ENCODE peak calls at places on chromosomes 13 and 19, in eight cellular contexts. One of them, this sample, is unnamed.

GRCh38 chr13:113860579-113861432 is 3.1 kb downstream of the GAS6 start:
- DNase-seq in CD4-positive, alpha-beta memory T cell: no peak
- DNase-seq in GM23338: peak
- DNase-seq in H1: peak
- DNase-seq in astrocyte: no peak
- DNase-seq in GM12878: no peak
- DNase-seq in mesendoderm: peak
- DNase-seq in SJSA1: peak
- DNase-seq in this sample: peak

GRCh38 chr13:90594694-90595093 is 752.8 kb upstream of the MIR17HG start:
- DNase-seq in H1: no peak
- DNase-seq in CD4-positive, alpha-beta memory T cell: no peak
- DNase-seq in GM23338: no peak
- DNase-seq in astrocyte: peak
- DNase-seq in SJSA1: no peak
- DNase-seq in mesendoderm: peak
- DNase-seq in GM12878: no peak
- DNase-seq in this sample: no peak

GRCh38 chr19:48760514-48761221 is 5.3 kb downstream of the FGF21 start:
- DNase-seq in GM12878: no peak
- DNase-seq in CD4-positive, alpha-beta memory T cell: no peak
- DNase-seq in mesendoderm: no peak
- DNase-seq in GM23338: no peak
- DNase-seq in SJSA1: no peak
- DNase-seq in astrocyte: no peak
- DNase-seq in H1: no peak
- DNase-seq in this sample: no peak

GRCh38 chr13:42633495-42633894 is 59.5 kb downstream of the TNFSF11 start:
- DNase-seq in mesendoderm: no peak
- DNase-seq in astrocyte: no peak
- DNase-seq in GM12878: no peak
- DNase-seq in GM23338: no peak
- DNase-seq in SJSA1: peak
- DNase-seq in CD4-positive, alpha-beta memory T cell: no peak
- DNase-seq in H1: no peak
- DNase-seq in this sample: no peak

GRCh38 chr13:54912367-54912766 is 1883.8 kb downstream of the OLFM4 start:
- DNase-seq in SJSA1: no peak
- DNase-seq in CD4-positive, alpha-beta memory T cell: no peak
- DNase-seq in H1: no peak
- DNase-seq in GM23338: no peak
- DNase-seq in mesendoderm: no peak
- DNase-seq in GM12878: no peak
- DNase-seq in astrocyte: no peak
- DNase-seq in this sample: no peak

GRCh38 chr19:21604941-21605548 is 99.6 kb downstream of the ZNF429 start:
- DNase-seq in GM23338: no peak
- DNase-seq in astrocyte: peak
- DNase-seq in H1: no peak
- DNase-seq in mesendoderm: no peak
- DNase-seq in GM12878: no peak
- DNase-seq in SJSA1: no peak
- DNase-seq in CD4-positive, alpha-beta memory T cell: no peak
- DNase-seq in this sample: no peak

GRCh38 chr19:11088508-11089253 is 582 bp upstream of the LDLR start:
- DNase-seq in H1: no peak
- DNase-seq in SJSA1: no peak
- DNase-seq in GM12878: no peak
- DNase-seq in mesendoderm: no peak
- DNase-seq in GM23338: no peak
- DNase-seq in CD4-positive, alpha-beta memory T cell: no peak
- DNase-seq in astrocyte: no peak
- DNase-seq in this sample: no peak

GRCh38 chr13:110474713-110475112 is 86.8 kb downstream of the RAB20 start:
- DNase-seq in astrocyte: no peak
- DNase-seq in GM23338: no peak
- DNase-seq in CD4-positive, alpha-beta memory T cell: no peak
- DNase-seq in mesendoderm: no peak
- DNase-seq in H1: no peak
- DNase-seq in GM12878: no peak
- DNase-seq in SJSA1: no peak
- DNase-seq in this sample: no peak

GRCh38 chr19:53507523-53508442 is 30.2 kb upstream of the ZNF331 start:
- DNase-seq in H1: no peak
- DNase-seq in astrocyte: no peak
- DNase-seq in GM23338: no peak
- DNase-seq in mesendoderm: no peak
- DNase-seq in SJSA1: no peak
- DNase-seq in CD4-positive, alpha-beta memory T cell: no peak
- DNase-seq in GM12878: no peak
- DNase-seq in this sample: no peak

GRCh38 chr19:13953021-13953531 is 767 bp downstream of the DCAF15 start:
- DNase-seq in SJSA1: peak
- DNase-seq in GM12878: no peak
- DNase-seq in GM23338: peak
- DNase-seq in H1: no peak
- DNase-seq in CD4-positive, alpha-beta memory T cell: no peak
- DNase-seq in astrocyte: no peak
- DNase-seq in mesendoderm: peak
- DNase-seq in this sample: peak

GRCh38 chr13:113407531-113408393 is 43.8 kb upstream of the GRTP1 start:
- DNase-seq in GM12878: no peak
- DNase-seq in astrocyte: no peak
- DNase-seq in GM23338: no peak
- DNase-seq in H1: no peak
- DNase-seq in SJSA1: peak
- DNase-seq in CD4-positive, alpha-beta memory T cell: no peak
- DNase-seq in mesendoderm: no peak
- DNase-seq in this sample: peak

GRCh38 chr19:13097331-13098258 is 5.1 kb downstream of the LYL1 start:
- DNase-seq in GM23338: peak
- DNase-seq in GM12878: no peak
- DNase-seq in SJSA1: no peak
- DNase-seq in mesendoderm: no peak
- DNase-seq in H1: peak
- DNase-seq in CD4-positive, alpha-beta memory T cell: no peak
- DNase-seq in astrocyte: no peak
- DNase-seq in this sample: no peak

GRCh38 chr19:12947702-12948596 is 2.3 kb downstream of the RAD23A start:
- DNase-seq in CD4-positive, alpha-beta memory T cell: no peak
- DNase-seq in GM12878: no peak
- DNase-seq in SJSA1: no peak
- DNase-seq in H1: no peak
- DNase-seq in astrocyte: no peak
- DNase-seq in GM23338: no peak
- DNase-seq in mesendoderm: no peak
- DNase-seq in this sample: no peak

GRCh38 chr19:49395581-49396407 is 7.7 kb downstream of the KASH5 start:
- DNase-seq in GM23338: no peak
- DNase-seq in H1: no peak
- DNase-seq in mesendoderm: no peak
- DNase-seq in GM12878: no peak
- DNase-seq in SJSA1: no peak
- DNase-seq in astrocyte: no peak
- DNase-seq in CD4-positive, alpha-beta memory T cell: no peak
- DNase-seq in this sample: no peak

GRCh38 chr13:111421216-111421615 is 100.8 kb downstream of the TEX29 start:
- DNase-seq in H1: no peak
- DNase-seq in SJSA1: no peak
- DNase-seq in mesendoderm: no peak
- DNase-seq in CD4-positive, alpha-beta memory T cell: no peak
- DNase-seq in GM23338: no peak
- DNase-seq in GM12878: no peak
- DNase-seq in astrocyte: no peak
- DNase-seq in this sample: peak

GRCh38 chr19:34881982-34882381 is 44.7 kb upstream of the ZNF30 start:
- DNase-seq in CD4-positive, alpha-beta memory T cell: no peak
- DNase-seq in GM12878: no peak
- DNase-seq in H1: no peak
- DNase-seq in mesendoderm: no peak
- DNase-seq in astrocyte: no peak
- DNase-seq in GM23338: no peak
- DNase-seq in SJSA1: no peak
- DNase-seq in this sample: no peak

DNA sequence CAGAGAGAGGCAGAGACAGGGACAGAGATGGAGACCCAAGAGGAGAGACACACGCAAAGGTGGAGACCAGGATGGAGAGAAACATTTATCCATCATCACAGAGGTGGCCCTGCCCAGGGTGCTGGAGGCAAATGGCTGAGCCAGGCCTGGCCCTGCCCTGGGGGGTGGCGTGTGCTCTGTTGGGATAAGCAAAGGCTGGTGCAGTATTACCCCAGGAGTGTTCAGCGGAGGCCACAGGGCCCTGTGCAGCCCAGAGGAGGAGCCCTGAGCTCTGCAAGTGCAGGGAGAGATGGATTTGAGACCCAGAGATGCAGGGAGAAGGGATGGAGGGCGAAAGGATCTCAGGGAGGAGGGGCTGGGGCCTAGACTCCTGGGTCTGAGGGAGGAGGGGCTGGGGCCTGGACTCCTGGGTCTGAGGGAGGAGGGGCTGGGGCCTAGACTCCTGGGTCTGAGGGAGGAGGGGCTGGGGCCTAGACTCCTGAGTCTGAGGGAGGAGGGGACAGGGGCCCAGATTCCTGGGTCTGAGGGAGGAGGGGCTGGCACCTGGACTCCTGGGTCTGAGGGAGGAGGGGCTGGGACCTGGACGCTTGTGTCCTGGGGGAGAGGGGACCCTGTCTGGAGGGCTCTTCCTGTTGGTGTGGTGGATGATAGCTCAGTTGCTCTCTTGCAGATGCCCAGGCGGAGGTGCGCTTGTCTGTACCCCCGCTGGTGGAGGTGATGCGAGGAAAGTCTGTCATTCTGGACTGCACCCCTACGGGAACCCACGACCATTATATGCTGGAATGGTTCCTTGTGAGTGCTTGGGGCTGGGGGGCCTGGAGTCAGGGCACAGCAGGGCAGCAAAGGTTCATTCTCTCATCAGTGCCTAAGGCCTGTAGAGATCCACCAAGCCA is 1.9 kb downstream of the BCAM start:
- DNase-seq in mesendoderm: no peak
- DNase-seq in GM23338: no peak
- DNase-seq in astrocyte: no peak
- DNase-seq in H1: no peak
- DNase-seq in CD4-positive, alpha-beta memory T cell: no peak
- DNase-seq in GM12878: no peak
- DNase-seq in SJSA1: no peak
- DNase-seq in this sample: no peak
- H3K4me3 ChIP-seq in mesendoderm: no peak
- H3K4me3 ChIP-seq in GM23338: peak
- H3K4me3 ChIP-seq in astrocyte: no peak
- H3K4me3 ChIP-seq in H1: no peak
- H3K4me3 ChIP-seq in CD4-positive, alpha-beta memory T cell: no peak
- H3K4me3 ChIP-seq in GM12878: no peak
- H3K4me3 ChIP-seq in SJSA1: no peak
- H3K4me3 ChIP-seq in this sample: no peak

DNA sequence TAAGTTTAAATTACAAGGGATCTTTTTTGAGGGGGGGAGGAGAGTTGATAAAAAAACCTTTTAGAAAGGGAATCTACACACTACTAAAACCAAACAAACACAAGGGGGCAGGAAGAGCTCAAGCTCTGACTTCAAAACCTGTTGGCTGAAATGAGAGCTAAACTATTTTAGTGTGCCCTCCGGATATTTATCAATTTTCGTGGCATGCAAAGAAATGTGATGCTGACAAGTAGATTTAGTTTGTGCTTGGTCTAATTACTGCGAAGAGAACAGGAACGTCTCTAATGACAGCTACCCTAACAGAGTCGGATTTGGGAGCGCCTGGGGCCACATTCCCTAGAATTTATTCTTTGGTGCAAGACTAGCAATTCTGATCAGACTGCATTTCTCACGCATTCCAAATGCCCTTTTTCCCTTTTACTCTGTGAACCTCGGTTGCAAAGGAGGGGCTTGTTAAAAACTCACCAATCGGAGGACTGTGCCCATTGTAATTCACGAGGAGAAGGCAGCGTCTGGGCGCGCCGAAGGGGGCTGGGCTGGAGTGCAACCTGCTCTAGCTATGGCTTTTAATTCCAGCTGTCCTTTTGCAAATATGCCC is 804 bp upstream of the FREM2 start:
- DNase-seq in SJSA1: no peak
- DNase-seq in CD4-positive, alpha-beta memory T cell: no peak
- DNase-seq in GM23338: peak
- DNase-seq in mesendoderm: peak
- DNase-seq in GM12878: no peak
- DNase-seq in astrocyte: peak
- DNase-seq in H1: no peak
- DNase-seq in this sample: peak
- H3K4me3 ChIP-seq in SJSA1: no peak
- H3K4me3 ChIP-seq in CD4-positive, alpha-beta memory T cell: no peak
- H3K4me3 ChIP-seq in GM23338: peak
- H3K4me3 ChIP-seq in mesendoderm: peak
- H3K4me3 ChIP-seq in GM12878: no peak
- H3K4me3 ChIP-seq in astrocyte: peak
- H3K4me3 ChIP-seq in H1: peak
- H3K4me3 ChIP-seq in this sample: peak

DNA sequence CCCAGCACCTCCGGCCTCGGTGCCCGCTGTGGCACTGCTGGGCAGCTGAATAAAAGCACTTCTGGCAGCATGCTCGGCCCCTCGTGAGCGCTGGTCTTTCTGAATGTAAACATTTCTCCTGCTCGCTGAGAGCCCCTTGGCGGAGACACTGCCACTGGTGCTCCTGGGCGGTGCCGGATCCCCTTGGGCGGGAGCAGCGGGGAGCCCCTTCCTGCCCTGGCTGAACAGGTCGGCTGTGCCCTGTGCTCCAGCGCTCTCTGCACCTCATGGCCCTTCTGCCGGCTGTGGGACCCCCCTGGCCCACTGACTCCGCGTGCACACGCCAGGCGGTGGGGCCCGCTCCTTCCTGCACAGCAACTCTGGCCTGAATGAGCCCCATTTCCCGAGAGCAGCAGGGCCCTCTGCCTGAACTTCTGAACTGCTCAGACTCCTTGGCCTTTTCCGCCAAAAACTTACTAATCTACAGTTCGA is 14.0 kb downstream of the RB1 start:
- DNase-seq in H1: no peak
- DNase-seq in CD4-positive, alpha-beta memory T cell: no peak
- DNase-seq in mesendoderm: no peak
- DNase-seq in SJSA1: no peak
- DNase-seq in GM12878: no peak
- DNase-seq in GM23338: no peak
- DNase-seq in astrocyte: no peak
- DNase-seq in this sample: no peak
- H3K4me3 ChIP-seq in H1: no peak
- H3K4me3 ChIP-seq in CD4-positive, alpha-beta memory T cell: no peak
- H3K4me3 ChIP-seq in mesendoderm: no peak
- H3K4me3 ChIP-seq in SJSA1: no peak
- H3K4me3 ChIP-seq in GM12878: no peak
- H3K4me3 ChIP-seq in GM23338: no peak
- H3K4me3 ChIP-seq in astrocyte: no peak
- H3K4me3 ChIP-seq in this sample: no peak

DNA sequence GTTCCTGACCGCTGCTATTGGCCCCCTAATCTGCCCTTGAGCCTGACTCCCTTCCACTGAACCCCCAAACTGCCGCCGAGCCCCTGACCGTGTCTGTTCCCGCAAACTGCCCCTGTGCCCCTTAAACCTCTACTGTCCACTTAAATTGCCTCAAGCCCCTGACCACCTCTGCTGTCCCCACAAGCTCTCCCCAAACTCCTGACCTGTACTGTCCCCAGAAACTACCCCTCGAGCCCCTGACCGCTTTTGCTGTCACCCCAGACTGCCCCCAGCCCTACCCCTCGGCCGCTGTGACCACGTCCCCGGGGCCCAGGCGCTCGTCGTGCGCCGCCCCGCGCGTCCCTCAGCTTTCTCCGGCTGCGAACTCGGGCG is 382 bp downstream of the ZNF77 start:
- DNase-seq in SJSA1: no peak
- DNase-seq in CD4-positive, alpha-beta memory T cell: no peak
- DNase-seq in GM12878: no peak
- DNase-seq in mesendoderm: no peak
- DNase-seq in H1: no peak
- DNase-seq in astrocyte: no peak
- DNase-seq in GM23338: no peak
- DNase-seq in this sample: no peak
- H3K4me3 ChIP-seq in SJSA1: peak
- H3K4me3 ChIP-seq in CD4-positive, alpha-beta memory T cell: peak
- H3K4me3 ChIP-seq in GM12878: peak
- H3K4me3 ChIP-seq in mesendoderm: peak
- H3K4me3 ChIP-seq in H1: peak
- H3K4me3 ChIP-seq in astrocyte: peak
- H3K4me3 ChIP-seq in GM23338: peak
- H3K4me3 ChIP-seq in this sample: peak

This sample was measured in endodermal cell.